ENCODE peak calls at places on chromosomes 5 and 9, in six cellular contexts. I is astrocyte of the cerebellum, Z is ovary, W is uterus, N is fibroblast of lung, J is esophagus muscularis mucosa. P is an unnamed sample.

GRCh38 chr9:106954974-106955850 is 92.2 kb downstream of the ZNF462 start:
- DNase-seq in N (no peak), W (no peak), I (no peak), J (no peak), Z (no peak), P (no peak)

GRCh38 chr9:34719021-34719768 is 9.3 kb upstream of the CCL21 start:
- DNase-seq in W (no peak), I (no peak), J (peak; percentile 87), Z (no peak), N (no peak), P (no peak)

GRCh38 chr5:62143268-62144229 is 162.5 kb upstream of the KIF2A start:
- DNase-seq in W (no peak), N (peak; percentile 57), J (no peak), Z (no peak), I (no peak), P (no peak)

GRCh38 chr5:137146402-137146889 is 352.7 kb downstream of the SPOCK1 start:
- DNase-seq in W (peak; percentile 76), I (peak; percentile 83), N (peak; percentile 93), J (no peak), Z (no peak), P (peak; percentile 99)

GRCh38 chr5:113043491-113043931 is 66.9 kb downstream of the DCP2 start:
- DNase-seq in W (no peak), N (peak; percentile 47), I (no peak), Z (peak; percentile 69), J (no peak), P (no peak)

GRCh38 chr5:77560677-77561263 is 68.7 kb upstream of the WDR41 start:
- DNase-seq in Z (no peak), J (no peak), W (no peak), I (peak; percentile 41), N (peak; percentile 69), P (peak; percentile 16)

GRCh38 chr5:79578876-79579275 is 33.4 kb upstream of the TENT2 start:
- DNase-seq in N (no peak), J (no peak), W (no peak), I (no peak), Z (no peak), P (no peak)

GRCh38 chr9:101235105-101235866 is 149.5 kb downstream of the BAAT start:
- DNase-seq in J (no peak), Z (no peak), W (no peak), I (peak; percentile 3), N (no peak), P (no peak)

GRCh38 chr5:139443766-139444473 is 4.6 kb upstream of the DNAJC18 start:
- DNase-seq in J (no peak), N (peak; percentile 23), W (no peak), I (no peak), Z (no peak), P (no peak)

GRCh38 chr9:87372401-87372851 is 125.2 kb upstream of the DAPK1 start:
- DNase-seq in J (no peak), I (no peak), Z (no peak), W (no peak), N (no peak), P (no peak)

GRCh38 chr9:96056221-96056620 is 180.7 kb downstream of the ERCC6L2 start:
- DNase-seq in N (peak; percentile 52), J (no peak), Z (no peak), W (no peak), I (no peak), P (no peak)

GRCh38 chr9:105661011-105661410 is 1.2 kb upstream of the TAL2 start:
- DNase-seq in Z (no peak), N (no peak), J (no peak), W (no peak), I (no peak), P (no peak)

GRCh38 chr9:114004221-114004716 is 73.8 kb downstream of the AMBP start:
- DNase-seq in J (peak; percentile 92), Z (no peak), I (no peak), N (no peak), W (peak; percentile 32), P (no peak)

GRCh38 chr5:150153483-150153882 is 2.2 kb downstream of the PDGFRB start:
- DNase-seq in W (no peak), N (no peak), Z (no peak), I (no peak), J (no peak), P (no peak)

GRCh38 chr5:80756292-80756691 is 101.5 kb upstream of the DHFR start:
- DNase-seq in J (no peak), I (no peak), N (no peak), W (no peak), Z (no peak), P (no peak)

GRCh38 chr5:65728219-65728618 is 6.2 kb downstream of the NLN start:
- DNase-seq in I (no peak), Z (no peak), N (no peak), J (no peak), W (no peak), P (no peak)

GRCh38 chr9:117414220-117414905 is 494 bp downstream of the ASTN2 start:
- DNase-seq in J (no peak), W (no peak), N (no peak), I (no peak), Z (no peak), P (no peak)

GRCh38 chr5:180315762-180316212 is 23.9 kb upstream of the MAPK9 start:
- DNase-seq in Z (peak; percentile 70), I (peak; percentile 15), N (peak; percentile 61), J (no peak), W (peak; percentile 51), P (no peak)

GRCh38 chr9:134314950-134315715 is 11.1 kb upstream of the RXRA start:
- DNase-seq in W (no peak), Z (peak; percentile 23), I (no peak), J (no peak), N (no peak), P (no peak)

GRCh38 chr5:153569036-153569435 is 78.6 kb downstream of the GRIA1 start:
- DNase-seq in W (no peak), Z (no peak), I (no peak), J (no peak), N (no peak), P (no peak)

GRCh38 chr9:112500842-112501241 is 14.2 kb downstream of the KIAA1958 start:
- DNase-seq in Z (no peak), N (no peak), W (no peak), J (no peak), I (no peak), P (no peak)

GRCh38 chr9:34328500-34328982 is 527 bp downstream of the KIF24 start:
- DNase-seq in Z (no peak), I (no peak), W (no peak), N (peak; percentile 8), J (no peak), P (no peak)

GRCh38 chr9:16519001-16519400 is 351.5 kb downstream of the BNC2 start:
- DNase-seq in W (no peak), I (no peak), J (no peak), N (no peak), Z (no peak), P (no peak)

GRCh38 chr5:168798065-168799023 is 219.2 kb upstream of the PANK3 start:
- DNase-seq in I (no peak), J (no peak), N (no peak), Z (no peak), W (no peak), P (no peak)

GRCh38 chr5:139494256-139494655 is 11.7 kb upstream of the STING1 start:
- DNase-seq in J (no peak), I (no peak), Z (no peak), W (no peak), N (no peak), P (no peak)

GRCh38 chr5:116492016-116492623 is 82.5 kb downstream of the SEMA6A start:
- DNase-seq in N (peak; percentile 96), Z (no peak), W (no peak), I (peak; percentile 95), J (peak; percentile 10), P (peak; percentile 91)

GRCh38 chr5:2178528-2178927 is 295.8 kb upstream of the IRX4 start:
- DNase-seq in N (no peak), Z (no peak), J (no peak), I (no peak), W (no peak), P (no peak)

GRCh38 chr5:71923755-71924154 is 183.5 kb upstream of the MAP1B start:
- DNase-seq in W (no peak), Z (no peak), N (no peak), I (no peak), J (no peak), P (no peak)

GRCh38 chr5:105042623-105043022 is 1480.0 kb upstream of the NUDT12 start:
- DNase-seq in J (no peak), N (no peak), W (no peak), Z (no peak), I (no peak), P (no peak)

DNA sequence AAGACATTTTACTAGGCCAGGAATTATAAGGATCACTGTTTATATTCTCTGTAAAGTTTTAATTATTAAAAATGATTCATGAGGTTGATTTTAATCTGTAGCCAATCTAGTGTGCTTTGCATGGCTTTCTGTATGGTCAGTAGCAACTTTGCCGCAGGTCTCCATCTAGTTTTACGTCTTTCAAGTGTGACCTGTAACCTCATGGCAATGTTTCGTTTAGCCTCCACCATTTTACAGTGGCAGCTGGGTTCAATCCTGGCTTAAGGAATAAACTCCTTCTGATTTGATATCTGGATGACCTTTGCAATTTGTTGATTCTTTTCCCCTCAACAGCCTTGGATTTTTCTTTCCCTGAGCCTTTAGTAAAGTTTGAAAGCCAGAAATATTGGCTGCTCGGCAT is 434.5 kb upstream of the CDH9 start:
- DNase-seq in I (no peak), Z (no peak), W (no peak), J (no peak), N (no peak), P (no peak)
- H3K4me3 ChIP-seq in I (no peak overlapping the region), Z (no peak overlapping the region), W (no peak overlapping the region), J (no peak overlapping the region), N (no peak overlapping the region), P (peak overlapping the region; percentile 24)

GRCh38 chr5:154647760-154648143 is 107.4 kb upstream of the LARP1 start:
- DNase-seq in J (no peak), N (no peak), W (no peak), Z (no peak), I (no peak), P (no peak)
- H3K4me3 ChIP-seq in J (peak overlapping the region; percentile 36), N (no peak overlapping the region), W (no peak overlapping the region), Z (no peak overlapping the region), I (no peak overlapping the region), P (peak overlapping the region; percentile 28)

GRCh38 chr5:176533894-176534611 is 3.1 kb downstream of the RNF44 start:
- DNase-seq in N (no peak), Z (peak; percentile 47), I (no peak), W (no peak), J (no peak), P (no peak)

GRCh38 chr5:176533390-176533789 is 3.8 kb downstream of the RNF44 start:
- DNase-seq in Z (peak; percentile 42), W (no peak), N (no peak), I (no peak), J (no peak), P (no peak)

GRCh38 chr5:176535101-176535654 is 2.0 kb downstream of the RNF44 start:
- DNase-seq in Z (no peak), N (peak; percentile 45), J (no peak), I (no peak), W (no peak), P (no peak)

GRCh38 chr5:176535655-176536131 is 1.5 kb downstream of the RNF44 start:
- DNase-seq in N (no peak), J (no peak), W (no peak), Z (peak; percentile 46), I (no peak), P (no peak)

GRCh38 chr5:176534640-176535039 is 2.6 kb downstream of the RNF44 start:
- DNase-seq in Z (peak; percentile 29), N (no peak), J (no peak), W (no peak), I (no peak), P (no peak)
- H3K4me3 ChIP-seq in Z (no peak overlapping the region), N (no peak overlapping the region), J (peak overlapping the region; percentile 89), W (no peak overlapping the region), I (peak overlapping the region; percentile 97), P (no peak overlapping the region)

GRCh38 chr9:131675437-131676022 is 64.3 kb downstream of the RAPGEF1 start:
- DNase-seq in J (no peak), W (no peak), N (no peak), I (no peak), Z (no peak), P (no peak)
- H3K4me3 ChIP-seq in J (no peak overlapping the region), W (no peak overlapping the region), N (no peak overlapping the region), I (no peak overlapping the region), Z (no peak overlapping the region), P (no peak overlapping the region)

P was measured in skeletal muscle cell.